ENCODE peak calls at places on chromosome 1, in four cellular contexts. L is HepG2, E is H1, G is GM12878. O is an unnamed sample.

GRCh38 chr1:91383461-91383860 is 21.2 kb downstream of the HFM1 start:
- DNase-seq in G (no peak), L (no peak), E (no peak), O (no peak)

GRCh38 chr1:172002725-172003345 is 161.5 kb downstream of the DNM3 start:
- DNase-seq in L (peak; percentile 37), E (no peak), G (peak; percentile 28), O (peak; percentile 33)

GRCh38 chr1:3563610-3564009 is 47.7 kb downstream of the MEGF6 start:
- DNase-seq in L (no peak), E (no peak), G (no peak), O (no peak)

GRCh38 chr1:66542811-66543767 is 9.1 kb downstream of the SGIP1 start:
- DNase-seq in L (peak; percentile 98), G (no peak), E (no peak), O (no peak)

GRCh38 chr1:40708750-40709099 is 17.2 kb downstream of the NFYC start:
- DNase-seq in G (no peak), E (no peak), L (peak; percentile 77), O (peak; percentile 48)

GRCh38 chr1:192485692-192486436 is 89.7 kb upstream of the RGS1 start:
- DNase-seq in E (no peak), L (peak; percentile 55), G (no peak), O (no peak)

GRCh38 chr1:148315081-148315811 is 163.2 kb upstream of the NBPF11 start:
- DNase-seq in E (no peak), L (no peak), G (peak; percentile 38), O (no peak)

GRCh38 chr1:47813970-47814369 is 183.2 kb downstream of the TRABD2B start:
- DNase-seq in E (no peak), L (peak; percentile 18), G (no peak), O (no peak)

GRCh38 chr1:39825432-39825941 is 36.8 kb upstream of the BMP8B start:
- DNase-seq in E (no peak), G (peak; percentile 69), L (no peak), O (no peak)

GRCh38 chr1:3683197-3683596 is 30.9 kb downstream of the TP73 start:
- DNase-seq in E (no peak), L (no peak), G (no peak), O (no peak)

GRCh38 chr1:15159166-15159555 is 5.6 kb downstream of the TMEM51 start:
- DNase-seq in G (no peak), L (no peak), E (no peak), O (no peak)

GRCh38 chr1:238340989-238341388 is 450.3 kb upstream of the ZP4 start:
- DNase-seq in E (no peak), L (no peak), G (no peak), O (no peak)

GRCh38 chr1:52469108-52469507 is 64.7 kb downstream of the PRPF38A start:
- DNase-seq in E (no peak), G (no peak), L (no peak), O (no peak)

GRCh38 chr1:198253668-198254067 is 96.9 kb downstream of the NEK7 start:
- DNase-seq in L (no peak), E (no peak), G (peak; percentile 50), O (no peak)

GRCh38 chr1:29708818-29709710 is 472.7 kb downstream of the PTPRU start:
- DNase-seq in E (no peak), G (no peak), L (no peak), O (no peak)

GRCh38 chr1:157992031-157992568 is 1.3 kb upstream of the KIRREL1 start:
- DNase-seq in L (peak; percentile 13), G (no peak), E (no peak), O (peak; percentile 70)

GRCh38 chr1:40901886-40902633 is 39.9 kb upstream of the CITED4 start:
- DNase-seq in E (no peak), G (no peak), L (no peak), O (no peak)

GRCh38 chr1:159172599-159173291 is 1.3 kb downstream of the CADM3 start:
- DNase-seq in L (no peak), E (no peak), G (no peak), O (peak; percentile 57)

GRCh38 chr1:32899586-32900296 is 1.4 kb downstream of the TMEM54 start:
- DNase-seq in G (no peak), E (no peak), L (no peak), O (no peak)

GRCh38 chr1:51231121-51231520 is 5.0 kb upstream of the RNF11 start:
- DNase-seq in E (no peak), G (no peak), L (no peak), O (no peak)

GRCh38 chr1:39102537-39103320 is 76.6 kb downstream of the NDUFS5 start:
- DNase-seq in G (peak; percentile 84), L (peak; percentile 53), E (no peak), O (peak; percentile 74)

DNA sequence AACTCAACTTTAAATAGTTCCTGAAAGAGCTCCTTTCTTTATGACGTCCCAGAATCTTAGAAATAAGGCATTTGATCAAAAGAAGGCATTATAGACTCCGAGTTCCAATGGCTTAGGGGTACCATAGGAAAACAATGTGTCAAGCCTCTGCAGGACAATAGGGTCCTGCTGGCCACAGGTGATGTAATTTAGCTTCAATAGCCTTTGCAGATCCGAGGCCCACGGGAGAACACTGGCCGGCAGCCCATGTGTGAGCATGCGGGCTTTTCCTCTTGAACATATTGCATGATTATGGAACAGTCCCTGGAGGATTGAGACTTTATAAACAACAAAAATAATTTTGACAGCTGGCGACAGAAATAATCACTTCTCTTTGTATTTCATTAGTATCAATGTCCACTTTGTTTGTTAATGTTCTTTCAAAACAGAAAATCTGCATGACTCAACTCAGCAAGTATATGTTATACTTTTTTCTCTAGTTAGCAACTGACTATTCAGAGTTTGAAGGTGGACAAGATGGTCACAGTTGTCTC is 49.0 kb upstream of the NR5A2 start:
- DNase-seq in L (no peak), G (no peak), E (no peak), O (no peak)
- H3K4me3 ChIP-seq in L (no peak overlapping the region), G (no peak overlapping the region), E (no peak overlapping the region), O (no peak overlapping the region)

GRCh38 chr1:182253319-182253718 is 138.3 kb downstream of the GLUL start:
- DNase-seq in L (no peak), E (no peak), G (no peak), O (no peak)
- TF ChIP-seq SUZ12 in L (no peak), E (no peak), G (no peak), O (no peak)

GRCh38 chr1:207214453-207214852 is 107.0 kb upstream of the CD55 start:
- DNase-seq in G (no peak), L (no peak), E (no peak), O (no peak)

GRCh38 chr1:207219979-207220889 is 101.2 kb upstream of the CD55 start:
- DNase-seq in G (no peak), L (no peak), E (no peak), O (no peak)

GRCh38 chr1:207221934-207222351 is 99.5 kb upstream of the CD55 start:
- DNase-seq in E (no peak), L (no peak), G (no peak), O (no peak)

GRCh38 chr1:207217778-207218511 is 103.5 kb upstream of the CD55 start:
- DNase-seq in G (no peak), L (no peak), E (no peak), O (no peak)

GRCh38 chr1:207218512-207219352 is 102.7 kb upstream of the CD55 start:
- DNase-seq in E (no peak), G (no peak), L (no peak), O (no peak)
- H3K4me3 ChIP-seq in E (no peak overlapping the region), G (no peak overlapping the region), L (no peak overlapping the region), O (no peak overlapping the region)

GRCh38 chr1:117591248-117591647 is 14.6 kb upstream of the TENT5C start:
- DNase-seq in E (no peak), G (no peak), L (no peak), O (no peak)
- TF ChIP-seq SUZ12 in E (no peak), G (no peak), L (no peak), O (no peak)